ENCODE peak calls at places on chromosomes 5 and 9, in four cellular contexts. L is PC-9, Z is HCT116, K is epithelial cell of esophagus. D is an unnamed sample.

GRCh38 chr5:107389130-107389553 is 281.6 kb downstream of the EFNA5 start:
- DNase-seq in L (peak; percentile 97), Z (no peak), K (peak; percentile 42), D (no peak)

GRCh38 chr5:134223406-134224251 is 2.2 kb downstream of the PPP2CA start:
- DNase-seq in L (no peak), Z (no peak), K (peak; percentile 33), D (no peak)

GRCh38 chr5:35856186-35857003 is at the start of gene IL7R:
- DNase-seq in L (no peak), Z (no peak), K (peak; percentile 19), D (no peak)

GRCh38 chr5:87195104-87195581 is 72.5 kb upstream of the RASA1 start:
- DNase-seq in L (peak; percentile 40), Z (no peak), K (peak; percentile 48), D (no peak)

GRCh38 chr5:151671979-151672378 is 14.7 kb downstream of the SPARC start:
- DNase-seq in L (no peak), Z (no peak), K (peak; percentile 36), D (no peak)

GRCh38 chr9:107786561-107786960 is 297.0 kb upstream of the KLF4 start:
- DNase-seq in L (no peak), Z (no peak), K (no peak), D (no peak)

GRCh38 chr5:71757590-71758543 is 38.8 kb downstream of the CARTPT start:
- DNase-seq in L (peak; percentile 49), Z (peak; percentile 61), K (peak; percentile 74), D (peak; percentile 27)

GRCh38 chr9:89817186-89817960 is 212.6 kb downstream of the GADD45G start:
- DNase-seq in L (no peak), Z (no peak), K (no peak), D (no peak)

GRCh38 chr5:105288946-105289345 is 1726.4 kb upstream of the NUDT12 start:
- DNase-seq in L (no peak), Z (no peak), K (no peak), D (no peak)

GRCh38 chr5:16539169-16539666 is 73.6 kb upstream of the ZNF622 start:
- DNase-seq in L (peak; percentile 82), Z (no peak), K (peak; percentile 91), D (no peak)

GRCh38 chr5:98458726-98459125 is 314.7 kb upstream of the RGMB start:
- DNase-seq in L (no peak), Z (no peak), K (no peak), D (no peak)

GRCh38 chr5:129244478-129244877 is 149.9 kb downstream of the ISOC1 start:
- DNase-seq in L (no peak), Z (no peak), K (peak; percentile 57), D (no peak)

GRCh38 chr5:84378961-84379360 is 5.7 kb downstream of the EDIL3 start:
- DNase-seq in L (no peak), Z (no peak), K (no peak), D (no peak)

GRCh38 chr9:122087406-122088200 is 5.5 kb downstream of the TTLL11 start:
- DNase-seq in L (peak; percentile 17), Z (no peak), K (peak; percentile 9), D (no peak)

GRCh38 chr9:72586388-72587160 is 65.2 kb downstream of the TMC1 start:
- DNase-seq in L (peak; percentile 89), Z (no peak), K (peak; percentile 91), D (peak; percentile 4)

GRCh38 chr9:72427801-72428200 is 62.8 kb upstream of the ZFAND5 start:
- DNase-seq in L (no peak), Z (no peak), K (no peak), D (no peak)

GRCh38 chr9:123302348-123303214 is 34.2 kb upstream of the STRBP start:
- DNase-seq in L (no peak), Z (no peak), K (no peak), D (no peak)

GRCh38 chr5:120717381-120717780 is 253.3 kb downstream of the PRR16 start:
- DNase-seq in L (no peak), Z (no peak), K (no peak), D (no peak)

GRCh38 chr9:36765077-36765390 is 192.3 kb downstream of the MELK start:
- DNase-seq in L (no peak), Z (no peak), K (no peak), D (no peak)

GRCh38 chr9:318646-319045 is 104.0 kb downstream of the DOCK8 start:
- DNase-seq in L (no peak), Z (no peak), K (no peak), D (no peak)

GRCh38 chr9:115132648-115133047 is 14.7 kb upstream of the TNC start:
- DNase-seq in L (no peak), Z (no peak), K (no peak), D (no peak)

GRCh38 chr9:88938181-88938580 is 53.1 kb upstream of the S1PR3 start:
- DNase-seq in L (peak; percentile 91), Z (no peak), K (peak; percentile 26), D (no peak)

GRCh38 chr5:181045316-181045715 is 5.2 kb downstream of the BTNL9 start:
- DNase-seq in L (no peak), Z (no peak), K (no peak), D (no peak)

GRCh38 chr9:2972475-2972874 is 128.6 kb upstream of the PUM3 start:
- DNase-seq in L (no peak), Z (no peak), K (no peak), D (no peak)

GRCh38 chr9:107024193-107024592 is 161.2 kb downstream of the ZNF462 start:
- DNase-seq in L (no peak), Z (no peak), K (peak; percentile 58), D (peak; percentile 1)

GRCh38 chr5:135980650-135981049 is 25.9 kb upstream of the LECT2 start:
- DNase-seq in L (no peak), Z (no peak), K (no peak), D (no peak)

GRCh38 chr5:446864-447263 is 3.9 kb downstream of the EXOC3 start:
- DNase-seq in L (no peak), Z (peak; percentile 24), K (peak; percentile 62), D (peak; percentile 68)

GRCh38 chr9:95670122-95670521 is 153.4 kb upstream of the PTCH1 start:
- DNase-seq in L (no peak), Z (no peak), K (no peak), D (no peak)

GRCh38 chr5:132094393-132095076 is 20.9 kb downstream of the CSF2 start:
- DNase-seq in L (peak; percentile 90), Z (no peak), K (peak; percentile 93), D (no peak)

GRCh38 chr9:4541848-4542247 is 51.6 kb downstream of the SLC1A1 start:
- DNase-seq in L (no peak), Z (no peak), K (no peak), D (no peak)

GRCh38 chr5:69368458-69369368 is 607 bp downstream of the AK6 start:
- DNase-seq in L (peak; percentile 38), Z (peak; percentile 31), K (no peak), D (peak; percentile 12)

GRCh38 chr9:35756275-35756742 is 2.2 kb upstream of the MSMP start:
- DNase-seq in L (no peak), Z (peak; percentile 58), K (peak; percentile 56), D (no peak)

GRCh38 chr9:2966846-2967372 is 123.0 kb upstream of the PUM3 start:
- DNase-seq in L (no peak), Z (no peak), K (no peak), D (no peak)

GRCh38 chr5:134101686-134102439 is 12.6 kb upstream of the TCF7 start:
- DNase-seq in L (no peak), Z (peak; percentile 21), K (peak; percentile 28), D (peak; percentile 70)

GRCh38 chr9:76266649-76267627 is 127.3 kb downstream of the RFK start:
- DNase-seq in L (no peak), Z (no peak), K (no peak), D (no peak)

GRCh38 chr5:36606437-36607113 is at the start of gene SLC1A3:
- DNase-seq in L (peak; percentile 85), Z (peak; percentile 74), K (peak; percentile 82), D (no peak)

GRCh38 chr5:6188344-6188743 is 190.0 kb downstream of the MED10 start:
- DNase-seq in L (no peak), Z (no peak), K (no peak), D (no peak)

GRCh38 chr9:1005043-1005667 is 28.7 kb downstream of the DMRT3 start:
- DNase-seq in L (peak; percentile 41), Z (peak; percentile 24), K (peak; percentile 76), D (no peak)

GRCh38 chr9:72305102-72305546 is 59.9 kb downstream of the ZFAND5 start:
- DNase-seq in L (peak; percentile 88), Z (peak; percentile 95), K (peak; percentile 64), D (no peak)

GRCh38 chr5:39274388-39275085 is 55.2 kb upstream of the FYB1 start:
- DNase-seq in L (no peak), Z (no peak), K (no peak), D (no peak)
- H3K4me3 ChIP-seq in L (no peak overlapping the region), Z (no peak overlapping the region), K (no peak overlapping the region), D (peak overlapping the region; percentile 92)

GRCh38 chr9:116152941-116153764 is 438 bp upstream of the PAPPA start:
- DNase-seq in L (no peak), Z (no peak), K (peak; percentile 41), D (no peak)
- H3K4me3 ChIP-seq in L (peak overlapping the region; percentile 80), Z (no peak overlapping the region), K (no peak overlapping the region), D (no peak overlapping the region)

GRCh38 chr9:112332977-112333638 is at the start of gene PTBP3:
- DNase-seq in L (peak; percentile 66), Z (no peak), K (peak; percentile 86), D (peak; percentile 73)
- H3K4me3 ChIP-seq in L (peak within 1 kb of the TSS; percentile 89), Z (peak within 1 kb of the TSS; percentile 72), K (peak within 1 kb of the TSS; percentile 85), D (peak within 1 kb of the TSS; percentile 96)

GRCh38 chr5:54882841-54883240 is 102.6 kb downstream of the ESM1 start:
- DNase-seq in L (no peak), Z (no peak), K (peak; percentile 46), D (no peak)

GRCh38 chr5:54882101-54882500 is 103.3 kb downstream of the ESM1 start:
- DNase-seq in L (no peak), Z (no peak), K (peak; percentile 96), D (no peak)

GRCh38 chr5:54885636-54886035 is 99.8 kb downstream of the ESM1 start:
- DNase-seq in L (no peak), Z (no peak), K (no peak), D (no peak)

GRCh38 chr5:54883374-54884194 is 101.8 kb downstream of the ESM1 start:
- DNase-seq in L (no peak), Z (no peak), K (peak; percentile 64), D (no peak)

DNA sequence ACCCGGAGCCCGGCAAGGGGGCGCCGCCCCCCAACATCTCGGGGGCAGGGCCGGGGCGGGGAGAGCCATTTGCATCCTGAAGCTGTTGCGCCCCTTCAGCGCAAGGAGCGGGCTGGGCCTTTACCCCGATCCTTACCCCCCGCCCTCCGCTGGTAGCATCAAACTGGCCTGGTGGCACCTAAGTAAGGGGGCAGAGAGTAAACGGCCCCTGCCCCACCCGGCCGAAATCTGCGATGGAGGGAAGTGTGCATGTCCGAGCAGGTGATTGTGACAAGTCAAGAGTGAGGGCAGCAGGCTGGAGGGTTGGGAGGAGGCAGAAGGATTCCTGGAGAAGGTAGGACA is 101.2 kb downstream of the ESM1 start:
- DNase-seq in L (no peak), Z (no peak), K (peak; percentile 37), D (no peak)
- H3K4me3 ChIP-seq in L (no peak overlapping the region), Z (no peak overlapping the region), K (peak overlapping the region; percentile 31), D (no peak overlapping the region)

D was measured in CD4-positive, CD25-positive, alpha-beta regulatory T cell.